ENCODE peak calls at places on chromosomes 12 and 14, in four cellular contexts. One of them, this sample, is unnamed.

GRCh38 chr14:103388664-103389063 is 3.4 kb downstream of the MARK3 start:
- DNase-seq in GM12878: no peak
- DNase-seq in K562: no peak
- DNase-seq in HepG2: no peak
- DNase-seq in this sample: no peak

GRCh38 chr12:28232212-28232928 is 42.1 kb downstream of the CCDC91 start:
- DNase-seq in GM12878: no peak
- DNase-seq in HepG2: no peak
- DNase-seq in K562: no peak
- DNase-seq in this sample: no peak

GRCh38 chr12:6837370-6838060 is 3.2 kb upstream of the GNB3 start:
- DNase-seq in GM12878: no peak
- DNase-seq in K562: no peak
- DNase-seq in HepG2: no peak
- DNase-seq in this sample: no peak

GRCh38 chr12:116150001-116150400 is 127.5 kb downstream of the MED13L start:
- DNase-seq in HepG2: no peak
- DNase-seq in GM12878: no peak
- DNase-seq in K562: no peak
- DNase-seq in this sample: no peak

GRCh38 chr12:116700066-116700465 is 37.8 kb downstream of the SPRING1 start:
- DNase-seq in HepG2: no peak
- DNase-seq in GM12878: no peak
- DNase-seq in K562: no peak
- DNase-seq in this sample: no peak

GRCh38 chr12:105993766-105994165 is 145.0 kb downstream of the NUAK1 start:
- DNase-seq in GM12878: no peak
- DNase-seq in K562: no peak
- DNase-seq in HepG2: no peak
- DNase-seq in this sample: no peak

GRCh38 chr14:95359974-95360826 is 40.5 kb upstream of the CLMN start:
- DNase-seq in K562: no peak
- DNase-seq in GM12878: no peak
- DNase-seq in HepG2: no peak
- DNase-seq in this sample: no peak

GRCh38 chr12:94078138-94078723 is 70.1 kb upstream of the PLXNC1 start:
- DNase-seq in HepG2: peak; percentile 78
- DNase-seq in GM12878: no peak
- DNase-seq in K562: no peak
- DNase-seq in this sample: no peak

GRCh38 chr12:47891356-47891755 is 13.4 kb downstream of the VDR start:
- DNase-seq in K562: no peak
- DNase-seq in HepG2: no peak
- DNase-seq in GM12878: no peak
- DNase-seq in this sample: no peak

GRCh38 chr14:72717220-72717619 is 176.7 kb downstream of the DPF3 start:
- DNase-seq in K562: no peak
- DNase-seq in HepG2: no peak
- DNase-seq in GM12878: no peak
- DNase-seq in this sample: no peak

GRCh38 chr12:27635349-27635972 is 60.8 kb upstream of the REP15 start:
- DNase-seq in K562: no peak
- DNase-seq in HepG2: peak; percentile 44
- DNase-seq in GM12878: no peak
- DNase-seq in this sample: peak; percentile 50

GRCh38 chr14:64929003-64929337 is 13.6 kb downstream of the GPX2 start:
- DNase-seq in GM12878: no peak
- DNase-seq in HepG2: no peak
- DNase-seq in K562: no peak
- DNase-seq in this sample: no peak

GRCh38 chr14:52446355-52446754 is 106.0 kb downstream of the TXNDC16 start:
- DNase-seq in K562: no peak
- DNase-seq in GM12878: no peak
- DNase-seq in HepG2: peak; percentile 15
- DNase-seq in this sample: no peak

GRCh38 chr12:6775775-6776174 is 3.5 kb downstream of the LAG3 start:
- DNase-seq in K562: no peak
- DNase-seq in HepG2: peak; percentile 60
- DNase-seq in GM12878: no peak
- DNase-seq in this sample: no peak

GRCh38 chr12:12408265-12408690 is 51.4 kb downstream of the BORCS5 start:
- DNase-seq in HepG2: no peak
- DNase-seq in K562: no peak
- DNase-seq in GM12878: peak; percentile 25
- DNase-seq in this sample: no peak

GRCh38 chr14:50344116-50344775 is 32.1 kb downstream of the DMAC2L start:
- DNase-seq in HepG2: no peak
- DNase-seq in GM12878: peak; percentile 74
- DNase-seq in K562: no peak
- DNase-seq in this sample: no peak

GRCh38 chr12:7645395-7646177 is 20.1 kb downstream of the APOBEC1 start:
- DNase-seq in K562: peak; percentile 25
- DNase-seq in GM12878: no peak
- DNase-seq in HepG2: peak; percentile 6
- DNase-seq in this sample: no peak

GRCh38 chr14:61388976-61389576 is 67.7 kb downstream of the PRKCH start:
- DNase-seq in HepG2: no peak
- DNase-seq in K562: no peak
- DNase-seq in GM12878: no peak
- DNase-seq in this sample: no peak

GRCh38 chr14:36941783-36942521 is 230.5 kb downstream of the SLC25A21 start:
- DNase-seq in HepG2: peak; percentile 62
- DNase-seq in K562: peak; percentile 54
- DNase-seq in GM12878: no peak
- DNase-seq in this sample: peak; percentile 18

GRCh38 chr12:14540801-14541462 is 26.8 kb downstream of the PLBD1 start:
- DNase-seq in GM12878: no peak
- DNase-seq in K562: no peak
- DNase-seq in HepG2: no peak
- DNase-seq in this sample: no peak

GRCh38 chr12:6450091-6450868 is 1.6 kb upstream of the TAPBPL start:
- DNase-seq in HepG2: no peak
- DNase-seq in K562: no peak
- DNase-seq in GM12878: no peak
- DNase-seq in this sample: no peak

GRCh38 chr14:71555654-71556559 is 376.3 kb upstream of the RGS6 start:
- DNase-seq in K562: no peak
- DNase-seq in GM12878: peak; percentile 98
- DNase-seq in HepG2: peak; percentile 4
- DNase-seq in this sample: no peak

GRCh38 chr12:26195250-26195640 is at the start of gene SSPN:
- DNase-seq in K562: no peak
- DNase-seq in GM12878: no peak
- DNase-seq in HepG2: no peak
- DNase-seq in this sample: peak; percentile 67

GRCh38 chr12:6824962-6825381 is 3.2 kb upstream of the P3H3 start:
- DNase-seq in K562: no peak
- DNase-seq in HepG2: no peak
- DNase-seq in GM12878: no peak
- DNase-seq in this sample: no peak

GRCh38 chr12:50441763-50442162 is 41.1 kb downstream of the LARP4 start:
- DNase-seq in GM12878: no peak
- DNase-seq in HepG2: no peak
- DNase-seq in K562: no peak
- DNase-seq in this sample: no peak

GRCh38 chr14:104364830-104365229 is 214.7 kb upstream of the C14orf180 start:
- DNase-seq in GM12878: no peak
- DNase-seq in HepG2: no peak
- DNase-seq in K562: no peak
- DNase-seq in this sample: no peak

GRCh38 chr12:47773062-47773857 is at the start of gene SLC48A1:
- DNase-seq in K562: peak; percentile 94
- DNase-seq in HepG2: peak; percentile 30
- DNase-seq in GM12878: no peak
- DNase-seq in this sample: peak; percentile 83

GRCh38 chr12:68279227-68280054 is 26.0 kb upstream of the IL22 start:
- DNase-seq in K562: no peak
- DNase-seq in HepG2: peak; percentile 5
- DNase-seq in GM12878: no peak
- DNase-seq in this sample: no peak

GRCh38 chr14:86333506-86333905 is 803.6 kb downstream of the FLRT2 start:
- DNase-seq in K562: no peak
- DNase-seq in HepG2: no peak
- DNase-seq in GM12878: no peak
- DNase-seq in this sample: no peak

GRCh38 chr12:8780389-8780788 is 42.0 kb upstream of the A2ML1 start:
- DNase-seq in K562: peak; percentile 15
- DNase-seq in GM12878: no peak
- DNase-seq in HepG2: peak; percentile 16
- DNase-seq in this sample: peak; percentile 16

GRCh38 chr12:16272222-16272621 is 5.3 kb downstream of the SLC15A5 start:
- DNase-seq in GM12878: no peak
- DNase-seq in K562: no peak
- DNase-seq in HepG2: no peak
- DNase-seq in this sample: no peak

GRCh38 chr12:112252184-112252583 is 126.8 kb downstream of the TRAFD1 start:
- DNase-seq in K562: no peak
- DNase-seq in GM12878: no peak
- DNase-seq in HepG2: no peak
- DNase-seq in this sample: no peak

GRCh38 chr14:23068792-23069412 is 11.6 kb upstream of the CDH24 start:
- DNase-seq in HepG2: peak; percentile 98
- DNase-seq in GM12878: peak; percentile 67
- DNase-seq in K562: peak; percentile 79
- DNase-seq in this sample: peak; percentile 90

GRCh38 chr12:43696154-43696553 is 62.4 kb downstream of the PUS7L start:
- DNase-seq in GM12878: no peak
- DNase-seq in HepG2: no peak
- DNase-seq in K562: peak; percentile 9
- DNase-seq in this sample: no peak

GRCh38 chr12:132551271-132552120 is 58.9 kb downstream of the LRCOL1 start:
- DNase-seq in GM12878: no peak
- DNase-seq in K562: no peak
- DNase-seq in HepG2: no peak
- DNase-seq in this sample: no peak

GRCh38 chr12:98007963-98008362 is 507.4 kb upstream of the TMPO start:
- DNase-seq in HepG2: no peak
- DNase-seq in GM12878: no peak
- DNase-seq in K562: no peak
- DNase-seq in this sample: no peak

GRCh38 chr12:98002887-98003493 is 512.4 kb upstream of the TMPO start:
- DNase-seq in HepG2: peak; percentile 36
- DNase-seq in K562: peak; percentile 20
- DNase-seq in GM12878: no peak
- DNase-seq in this sample: peak; percentile 84
- TF ChIP-seq JUND in HepG2: no peak
- TF ChIP-seq JUND in K562: no peak
- TF ChIP-seq JUND in GM12878: no peak
- TF ChIP-seq JUND in this sample: no peak

GRCh38 chr12:102503871-102504270 is 23.5 kb upstream of the IGF1 start:
- DNase-seq in HepG2: no peak
- DNase-seq in GM12878: no peak
- DNase-seq in K562: no peak
- DNase-seq in this sample: no peak

GRCh38 chr12:102501773-102502172 is 21.4 kb upstream of the IGF1 start:
- DNase-seq in HepG2: no peak
- DNase-seq in GM12878: no peak
- DNase-seq in K562: no peak
- DNase-seq in this sample: no peak

GRCh38 chr12:102503056-102503681 is 22.8 kb upstream of the IGF1 start:
- DNase-seq in GM12878: peak; percentile 55
- DNase-seq in K562: no peak
- DNase-seq in HepG2: no peak
- DNase-seq in this sample: no peak

GRCh38 chr12:102496571-102496970 is 16.2 kb upstream of the IGF1 start:
- DNase-seq in HepG2: no peak
- DNase-seq in K562: no peak
- DNase-seq in GM12878: no peak
- DNase-seq in this sample: no peak

DNA sequence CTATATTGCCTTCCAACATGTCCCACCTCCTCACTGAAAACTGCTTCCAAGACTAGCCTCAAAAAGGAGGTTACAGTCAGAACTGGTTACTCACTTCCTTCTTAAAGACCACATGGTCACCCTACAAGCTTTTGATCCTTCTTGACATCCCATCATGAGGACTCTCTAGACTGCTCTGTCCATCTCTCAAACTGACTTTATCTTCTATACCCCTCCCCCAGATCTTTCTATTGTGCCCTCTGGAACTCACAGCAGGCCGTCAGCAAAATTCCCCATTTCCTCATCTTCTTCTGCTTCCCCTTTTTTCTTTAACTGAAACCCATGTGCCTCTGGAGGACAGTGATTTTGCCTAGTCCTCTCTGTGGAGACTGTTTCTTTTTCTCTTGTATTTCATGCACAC is 18.1 kb upstream of the IGF1 start:
- DNase-seq in K562: no peak
- DNase-seq in HepG2: no peak
- DNase-seq in GM12878: no peak
- DNase-seq in this sample: no peak
- TF ChIP-seq JUND in K562: no peak
- TF ChIP-seq JUND in HepG2: no peak
- TF ChIP-seq JUND in GM12878: no peak
- TF ChIP-seq JUND in this sample: no peak

DNA sequence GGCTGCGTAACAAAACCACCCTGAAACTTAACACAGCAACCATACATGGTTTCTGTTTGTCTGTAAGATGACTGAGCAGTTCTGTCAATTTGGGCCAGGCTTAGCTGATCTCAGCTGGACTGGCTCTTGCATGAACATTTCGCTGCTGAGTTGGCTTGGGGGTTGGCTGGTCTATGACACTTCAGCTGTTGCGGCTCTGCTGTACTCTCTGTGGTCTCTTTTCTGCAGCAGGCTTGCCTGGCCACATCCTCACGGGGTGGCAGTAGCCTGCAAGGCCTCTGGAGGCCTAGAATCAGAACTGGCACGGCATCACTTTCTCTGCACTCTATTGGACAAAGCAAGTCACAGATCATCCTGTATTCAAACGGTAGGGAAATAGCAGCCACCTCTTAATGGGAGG is 216.2 kb downstream of the BCL11B start:
- DNase-seq in HepG2: no peak
- DNase-seq in K562: no peak
- DNase-seq in GM12878: no peak
- DNase-seq in this sample: no peak
- TF ChIP-seq JUND in HepG2: no peak
- TF ChIP-seq JUND in K562: no peak
- TF ChIP-seq JUND in GM12878: no peak
- TF ChIP-seq JUND in this sample: no peak

DNA sequence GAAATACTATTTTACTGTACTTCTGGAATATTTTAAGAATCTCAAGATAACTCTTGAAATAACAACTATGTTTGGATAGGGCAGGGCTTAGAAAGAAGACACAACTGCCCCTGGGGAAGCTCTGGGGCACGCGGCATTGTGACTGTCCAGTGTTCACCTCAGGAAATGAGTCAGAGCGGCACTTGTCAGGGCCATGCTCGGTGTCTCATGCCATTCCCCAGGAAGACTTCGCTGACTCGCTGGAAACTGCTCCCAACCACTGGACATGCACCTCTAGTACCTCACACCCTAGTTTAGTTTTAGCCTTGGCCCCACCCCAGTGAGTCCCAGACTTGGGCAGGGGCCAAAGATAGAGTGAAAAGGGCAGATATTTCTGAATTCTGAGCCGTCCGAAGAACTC is 192.0 kb downstream of the TTC7B start:
- DNase-seq in HepG2: peak; percentile 42
- DNase-seq in K562: no peak
- DNase-seq in GM12878: no peak
- DNase-seq in this sample: no peak
- TF ChIP-seq JUND in HepG2: no peak
- TF ChIP-seq JUND in K562: no peak
- TF ChIP-seq JUND in GM12878: no peak
- TF ChIP-seq JUND in this sample: no peak